ENCODE peak calls at places on chromosome 11, in seven cellular contexts. One of them, this sample, is unnamed. For H3K4me1, the result is how much of the 10 kb centered on the place peaks cover.

GRCh38 chr11:61173456-61173855 is 12.2 kb upstream of the VPS37C start:
- DNase-seq in astrocyte: no peak
- DNase-seq in A549: no peak
- DNase-seq in tibial artery: no peak
- DNase-seq in upper lobe of left lung: peak
- DNase-seq in fibroblast of lung: no peak
- DNase-seq in cardiac muscle cell: peak
- DNase-seq in this sample: no peak

GRCh38 chr11:68584097-68584496 is 100.2 kb upstream of the GAL start:
- DNase-seq in astrocyte: no peak
- DNase-seq in A549: peak
- DNase-seq in tibial artery: peak
- DNase-seq in upper lobe of left lung: peak
- DNase-seq in fibroblast of lung: peak
- DNase-seq in cardiac muscle cell: peak
- DNase-seq in this sample: peak

GRCh38 chr11:133586903-133587517 is 54.7 kb upstream of the OPCML start:
- DNase-seq in fibroblast of lung: no peak
- DNase-seq in tibial artery: no peak
- DNase-seq in astrocyte: no peak
- DNase-seq in cardiac muscle cell: no peak
- DNase-seq in A549: no peak
- DNase-seq in upper lobe of left lung: no peak
- DNase-seq in this sample: no peak

GRCh38 chr11:12134239-12134590 is 23.8 kb downstream of the MICAL2 start:
- DNase-seq in upper lobe of left lung: peak
- DNase-seq in tibial artery: no peak
- DNase-seq in astrocyte: no peak
- DNase-seq in fibroblast of lung: no peak
- DNase-seq in cardiac muscle cell: no peak
- DNase-seq in A549: no peak
- DNase-seq in this sample: peak

GRCh38 chr11:126335463-126335760 is 20.1 kb upstream of the ST3GAL4 start:
- DNase-seq in astrocyte: no peak
- DNase-seq in A549: no peak
- DNase-seq in tibial artery: no peak
- DNase-seq in fibroblast of lung: no peak
- DNase-seq in upper lobe of left lung: no peak
- DNase-seq in cardiac muscle cell: no peak
- DNase-seq in this sample: no peak

GRCh38 chr11:43919852-43920597 is 22.4 kb upstream of the C11orf96 start:
- DNase-seq in astrocyte: no peak
- DNase-seq in upper lobe of left lung: no peak
- DNase-seq in cardiac muscle cell: peak
- DNase-seq in tibial artery: peak
- DNase-seq in A549: no peak
- DNase-seq in fibroblast of lung: peak
- DNase-seq in this sample: no peak

GRCh38 chr11:108135845-108136599 is 14.7 kb downstream of the ACAT1 start:
- DNase-seq in astrocyte: peak
- DNase-seq in tibial artery: no peak
- DNase-seq in upper lobe of left lung: no peak
- DNase-seq in cardiac muscle cell: peak
- DNase-seq in fibroblast of lung: peak
- DNase-seq in A549: no peak
- DNase-seq in this sample: no peak

GRCh38 chr11:123973816-123974215 is 3.8 kb downstream of the OR10S1 start:
- DNase-seq in fibroblast of lung: peak
- DNase-seq in tibial artery: no peak
- DNase-seq in cardiac muscle cell: peak
- DNase-seq in upper lobe of left lung: no peak
- DNase-seq in astrocyte: peak
- DNase-seq in A549: no peak
- DNase-seq in this sample: no peak

GRCh38 chr11:46529086-46529905 is 64.5 kb downstream of the AMBRA1 start:
- DNase-seq in astrocyte: peak
- DNase-seq in cardiac muscle cell: peak
- DNase-seq in A549: peak
- DNase-seq in upper lobe of left lung: peak
- DNase-seq in tibial artery: no peak
- DNase-seq in fibroblast of lung: peak
- DNase-seq in this sample: peak

GRCh38 chr11:75024068-75024449 is 35.3 kb downstream of the NEU3 start:
- DNase-seq in cardiac muscle cell: no peak
- DNase-seq in astrocyte: no peak
- DNase-seq in A549: no peak
- DNase-seq in fibroblast of lung: no peak
- DNase-seq in tibial artery: no peak
- DNase-seq in upper lobe of left lung: no peak
- DNase-seq in this sample: no peak

GRCh38 chr11:75597636-75598035 is 35.6 kb downstream of the SERPINH1 start:
- DNase-seq in astrocyte: no peak
- DNase-seq in A549: peak
- DNase-seq in cardiac muscle cell: peak
- DNase-seq in tibial artery: no peak
- DNase-seq in fibroblast of lung: no peak
- DNase-seq in upper lobe of left lung: no peak
- DNase-seq in this sample: peak

GRCh38 chr11:125593113-125593761 is 585 bp downstream of the STT3A start:
- DNase-seq in fibroblast of lung: peak
- DNase-seq in upper lobe of left lung: peak
- DNase-seq in cardiac muscle cell: peak
- DNase-seq in tibial artery: no peak
- DNase-seq in A549: peak
- DNase-seq in astrocyte: peak
- DNase-seq in this sample: peak

GRCh38 chr11:123063396-123064267 is 1.7 kb upstream of the HSPA8 start:
- DNase-seq in A549: no peak
- DNase-seq in fibroblast of lung: peak
- DNase-seq in cardiac muscle cell: peak
- DNase-seq in upper lobe of left lung: peak
- DNase-seq in astrocyte: peak
- DNase-seq in tibial artery: no peak
- DNase-seq in this sample: peak

GRCh38 chr11:96294289-96294688 is 48.7 kb downstream of the MAML2 start:
- DNase-seq in astrocyte: no peak
- DNase-seq in A549: no peak
- DNase-seq in tibial artery: no peak
- DNase-seq in fibroblast of lung: no peak
- DNase-seq in upper lobe of left lung: no peak
- DNase-seq in cardiac muscle cell: no peak
- DNase-seq in this sample: no peak

GRCh38 chr11:7592706-7593105 is 78.9 kb downstream of the PPFIBP2 start:
- DNase-seq in fibroblast of lung: peak
- DNase-seq in astrocyte: no peak
- DNase-seq in A549: no peak
- DNase-seq in cardiac muscle cell: peak
- DNase-seq in upper lobe of left lung: peak
- DNase-seq in tibial artery: peak
- DNase-seq in this sample: no peak

DNA sequence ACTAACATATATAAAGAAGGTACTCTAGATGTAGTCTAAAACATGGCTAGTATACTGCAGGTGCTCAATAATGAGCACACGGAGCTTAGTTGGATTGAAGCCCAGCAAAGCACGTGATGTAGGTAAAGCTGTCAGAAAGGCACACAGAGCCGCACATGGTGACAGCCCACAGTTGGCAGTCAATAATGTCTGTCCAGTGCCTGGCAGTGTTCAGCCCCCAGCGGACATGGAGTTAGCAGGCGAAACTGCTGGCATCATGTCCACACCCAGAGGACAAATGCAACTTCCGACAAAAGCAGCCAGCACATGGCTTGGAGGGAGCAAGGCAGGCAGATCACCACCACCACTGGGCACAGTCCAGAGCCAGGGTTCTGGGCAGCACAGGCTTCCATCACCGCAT is 43.5 kb upstream of the H19 start:
- DNase-seq in tibial artery: no peak
- DNase-seq in upper lobe of left lung: no peak
- DNase-seq in A549: no peak
- DNase-seq in fibroblast of lung: no peak
- DNase-seq in cardiac muscle cell: no peak
- DNase-seq in astrocyte: no peak
- DNase-seq in this sample: no peak
- H3K4me3 ChIP-seq in tibial artery: no peak
- H3K4me3 ChIP-seq in upper lobe of left lung: no peak
- H3K4me3 ChIP-seq in A549: no peak
- H3K4me3 ChIP-seq in fibroblast of lung: no peak
- H3K4me3 ChIP-seq in cardiac muscle cell: no peak
- H3K4me3 ChIP-seq in astrocyte: no peak
- H3K4me3 ChIP-seq in this sample: no peak

GRCh38 chr11:10688401-10688800 is 5.2 kb downstream of the IRAG1 start:
- DNase-seq in tibial artery: no peak
- DNase-seq in A549: peak
- DNase-seq in astrocyte: peak
- DNase-seq in upper lobe of left lung: no peak
- DNase-seq in cardiac muscle cell: no peak
- DNase-seq in fibroblast of lung: no peak
- DNase-seq in this sample: no peak
- TF ChIP-seq CTCF in tibial artery: peak
- TF ChIP-seq CTCF in A549: no peak
- TF ChIP-seq CTCF in astrocyte: peak
- TF ChIP-seq CTCF in upper lobe of left lung: no peak
- TF ChIP-seq CTCF in cardiac muscle cell: peak
- TF ChIP-seq CTCF in fibroblast of lung: peak
- TF ChIP-seq CTCF in this sample: no peak

DNA sequence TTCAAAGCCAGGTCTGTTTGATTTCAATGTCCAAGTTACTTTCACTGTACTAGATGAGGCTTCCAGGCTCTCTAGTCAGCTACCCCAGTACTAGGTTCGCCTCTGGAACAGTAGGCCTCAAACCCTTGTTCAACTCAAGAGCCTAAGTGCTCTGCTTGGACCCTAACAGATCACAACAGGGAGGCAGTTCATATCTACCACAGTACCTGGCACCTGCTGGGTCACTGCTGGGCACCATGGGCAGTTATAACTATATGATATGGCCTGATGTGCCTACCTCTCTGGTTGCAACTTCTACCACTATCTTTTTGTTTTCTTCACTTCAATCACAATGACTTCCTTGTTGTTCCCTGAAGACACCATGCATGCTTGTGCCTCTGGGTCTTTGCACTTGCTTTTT is 97.1 kb downstream of the RELT start:
- DNase-seq in upper lobe of left lung: no peak
- DNase-seq in astrocyte: no peak
- DNase-seq in cardiac muscle cell: no peak
- DNase-seq in tibial artery: no peak
- DNase-seq in A549: no peak
- DNase-seq in fibroblast of lung: no peak
- DNase-seq in this sample: no peak
- H3K4me1 ChIP-seq in upper lobe of left lung: under half
- H3K4me1 ChIP-seq in astrocyte: under half
- H3K4me1 ChIP-seq in cardiac muscle cell: under half
- H3K4me1 ChIP-seq in tibial artery: under half
- H3K4me1 ChIP-seq in A549: under half
- H3K4me1 ChIP-seq in fibroblast of lung: under half
- H3K4me1 ChIP-seq in this sample: under half

GRCh38 chr11:276219-276618 is 2.0 kb upstream of the NLRP6 start:
- DNase-seq in upper lobe of left lung: no peak
- DNase-seq in A549: no peak
- DNase-seq in astrocyte: no peak
- DNase-seq in fibroblast of lung: no peak
- DNase-seq in cardiac muscle cell: no peak
- DNase-seq in tibial artery: no peak
- DNase-seq in this sample: no peak

GRCh38 chr11:279040-279965 is 1.1 kb downstream of the NLRP6 start:
- DNase-seq in astrocyte: no peak
- DNase-seq in upper lobe of left lung: no peak
- DNase-seq in fibroblast of lung: no peak
- DNase-seq in cardiac muscle cell: no peak
- DNase-seq in tibial artery: peak
- DNase-seq in A549: no peak
- DNase-seq in this sample: peak

GRCh38 chr11:280762-281485 is 2.7 kb downstream of the NLRP6 start:
- DNase-seq in astrocyte: no peak
- DNase-seq in cardiac muscle cell: no peak
- DNase-seq in upper lobe of left lung: no peak
- DNase-seq in tibial artery: peak
- DNase-seq in A549: no peak
- DNase-seq in fibroblast of lung: no peak
- DNase-seq in this sample: peak

GRCh38 chr11:279966-280761 is 2.0 kb downstream of the NLRP6 start:
- DNase-seq in upper lobe of left lung: no peak
- DNase-seq in A549: no peak
- DNase-seq in astrocyte: peak
- DNase-seq in cardiac muscle cell: peak
- DNase-seq in tibial artery: peak
- DNase-seq in fibroblast of lung: no peak
- DNase-seq in this sample: peak

GRCh38 chr11:278001-278951 is at the start of gene NLRP6:
- DNase-seq in astrocyte: no peak
- DNase-seq in fibroblast of lung: no peak
- DNase-seq in upper lobe of left lung: no peak
- DNase-seq in cardiac muscle cell: no peak
- DNase-seq in tibial artery: peak
- DNase-seq in A549: no peak
- DNase-seq in this sample: peak
- H3K4me3 ChIP-seq in astrocyte: no peak
- H3K4me3 ChIP-seq in fibroblast of lung: no peak
- H3K4me3 ChIP-seq in upper lobe of left lung: peak
- H3K4me3 ChIP-seq in cardiac muscle cell: no peak
- H3K4me3 ChIP-seq in tibial artery: peak
- H3K4me3 ChIP-seq in A549: no peak
- H3K4me3 ChIP-seq in this sample: no peak

GRCh38 chr11:82523141-82523540 is 210.5 kb downstream of the FAM181B start:
- DNase-seq in cardiac muscle cell: no peak
- DNase-seq in fibroblast of lung: no peak
- DNase-seq in tibial artery: no peak
- DNase-seq in astrocyte: no peak
- DNase-seq in A549: no peak
- DNase-seq in upper lobe of left lung: no peak
- DNase-seq in this sample: no peak
- TF ChIP-seq CTCF in cardiac muscle cell: no peak
- TF ChIP-seq CTCF in fibroblast of lung: no peak
- TF ChIP-seq CTCF in tibial artery: no peak
- TF ChIP-seq CTCF in astrocyte: no peak
- TF ChIP-seq CTCF in A549: no peak
- TF ChIP-seq CTCF in upper lobe of left lung: no peak
- TF ChIP-seq CTCF in this sample: no peak

DNA sequence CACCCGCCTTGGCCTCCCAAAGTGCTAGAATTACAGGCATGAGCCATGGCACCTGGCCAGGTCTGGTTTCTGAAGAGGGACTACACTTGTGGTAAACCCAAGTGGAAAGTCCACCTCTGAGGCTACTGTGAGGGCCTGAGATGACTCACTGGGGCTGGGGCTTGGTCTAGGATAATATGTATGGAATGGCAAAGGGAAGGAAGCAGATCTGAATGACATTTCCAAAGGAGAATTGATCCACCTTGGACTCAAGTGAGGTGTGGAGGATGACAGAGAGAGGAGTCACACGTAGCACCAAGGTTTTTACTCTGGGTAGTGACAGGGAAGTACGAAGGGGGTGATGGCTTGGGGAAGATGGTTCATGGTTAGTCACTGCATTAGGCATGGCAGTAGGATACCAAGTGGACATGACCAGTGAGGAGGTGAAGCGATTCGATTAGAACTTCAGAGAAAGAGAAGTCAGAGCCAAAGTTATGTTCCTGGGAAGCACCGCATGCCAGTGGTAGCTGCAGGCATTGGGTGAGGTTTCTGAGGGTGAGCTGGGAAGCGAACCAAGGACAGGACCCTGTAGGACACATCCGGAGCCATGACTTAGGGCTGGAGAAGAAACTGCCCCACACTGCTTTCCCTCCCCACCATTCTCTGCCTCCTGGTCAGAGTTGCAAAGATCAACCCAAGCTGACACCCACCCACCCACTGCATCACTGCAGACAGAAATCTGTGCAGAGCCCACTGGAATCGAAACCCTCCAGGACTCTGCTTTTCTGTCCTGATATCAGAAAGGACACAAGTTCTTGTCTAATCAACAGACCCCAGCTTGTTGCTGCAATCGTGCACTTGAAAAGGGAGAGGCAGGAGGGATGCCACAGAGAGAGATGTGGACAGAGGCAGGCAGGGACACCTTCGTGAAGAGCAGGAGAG is 13.0 kb upstream of the BCL9L start:
- DNase-seq in tibial artery: no peak
- DNase-seq in A549: no peak
- DNase-seq in upper lobe of left lung: peak
- DNase-seq in fibroblast of lung: no peak
- DNase-seq in astrocyte: peak
- DNase-seq in cardiac muscle cell: peak
- DNase-seq in this sample: no peak
- H3K4me1 ChIP-seq in tibial artery: under half
- H3K4me1 ChIP-seq in A549: under half
- H3K4me1 ChIP-seq in upper lobe of left lung: under half
- H3K4me1 ChIP-seq in fibroblast of lung: under half
- H3K4me1 ChIP-seq in astrocyte: under half
- H3K4me1 ChIP-seq in cardiac muscle cell: under half
- H3K4me1 ChIP-seq in this sample: under half

This sample was measured in mucosa of descending colon.